ENCODE peak calls at places on chromosomes 16 and 17, in eight cellular contexts. One of them, this sample, is unnamed.

GRCh38 chr16:84555418-84556196 is 51.1 kb upstream of the MEAK7 start:
- DNase-seq in fibroblast of lung: no peak
- DNase-seq in pancreas: no peak
- DNase-seq in AG09319: no peak
- DNase-seq in HCT116: no peak
- DNase-seq in upper lobe of right lung: no peak
- DNase-seq in psoas muscle: peak
- DNase-seq in thoracic aorta: no peak
- DNase-seq in this sample: no peak

GRCh38 chr17:32697728-32698625 is 178.9 kb downstream of the MYO1D start:
- DNase-seq in upper lobe of right lung: no peak
- DNase-seq in psoas muscle: no peak
- DNase-seq in pancreas: no peak
- DNase-seq in AG09319: no peak
- DNase-seq in fibroblast of lung: no peak
- DNase-seq in thoracic aorta: no peak
- DNase-seq in HCT116: no peak
- DNase-seq in this sample: no peak

GRCh38 chr16:23950291-23950894 is 114.6 kb downstream of the PRKCB start:
- DNase-seq in pancreas: no peak
- DNase-seq in upper lobe of right lung: no peak
- DNase-seq in AG09319: no peak
- DNase-seq in HCT116: no peak
- DNase-seq in psoas muscle: no peak
- DNase-seq in fibroblast of lung: no peak
- DNase-seq in thoracic aorta: no peak
- DNase-seq in this sample: no peak

GRCh38 chr17:52035336-52035915 is 123.1 kb downstream of the CA10 start:
- DNase-seq in upper lobe of right lung: no peak
- DNase-seq in psoas muscle: no peak
- DNase-seq in pancreas: no peak
- DNase-seq in AG09319: no peak
- DNase-seq in thoracic aorta: no peak
- DNase-seq in fibroblast of lung: no peak
- DNase-seq in HCT116: no peak
- DNase-seq in this sample: no peak

GRCh38 chr16:57470683-57471082 is 8.2 kb downstream of the POLR2C start:
- DNase-seq in pancreas: peak
- DNase-seq in AG09319: no peak
- DNase-seq in psoas muscle: no peak
- DNase-seq in upper lobe of right lung: peak
- DNase-seq in HCT116: no peak
- DNase-seq in thoracic aorta: no peak
- DNase-seq in fibroblast of lung: peak
- DNase-seq in this sample: no peak

GRCh38 chr17:80393491-80393890 is 21.5 kb upstream of the ENDOV start:
- DNase-seq in fibroblast of lung: no peak
- DNase-seq in pancreas: no peak
- DNase-seq in AG09319: no peak
- DNase-seq in thoracic aorta: no peak
- DNase-seq in HCT116: no peak
- DNase-seq in upper lobe of right lung: no peak
- DNase-seq in psoas muscle: no peak
- DNase-seq in this sample: no peak

GRCh38 chr16:11835891-11836652 is 15.3 kb downstream of the RSL1D1 start:
- DNase-seq in fibroblast of lung: peak
- DNase-seq in HCT116: no peak
- DNase-seq in upper lobe of right lung: peak
- DNase-seq in pancreas: no peak
- DNase-seq in psoas muscle: no peak
- DNase-seq in thoracic aorta: no peak
- DNase-seq in AG09319: peak
- DNase-seq in this sample: peak

GRCh38 chr17:47719411-47720152 is 13.5 kb upstream of the TBX21 start:
- DNase-seq in psoas muscle: no peak
- DNase-seq in AG09319: no peak
- DNase-seq in pancreas: no peak
- DNase-seq in fibroblast of lung: peak
- DNase-seq in upper lobe of right lung: no peak
- DNase-seq in thoracic aorta: no peak
- DNase-seq in HCT116: no peak
- DNase-seq in this sample: no peak

DNA sequence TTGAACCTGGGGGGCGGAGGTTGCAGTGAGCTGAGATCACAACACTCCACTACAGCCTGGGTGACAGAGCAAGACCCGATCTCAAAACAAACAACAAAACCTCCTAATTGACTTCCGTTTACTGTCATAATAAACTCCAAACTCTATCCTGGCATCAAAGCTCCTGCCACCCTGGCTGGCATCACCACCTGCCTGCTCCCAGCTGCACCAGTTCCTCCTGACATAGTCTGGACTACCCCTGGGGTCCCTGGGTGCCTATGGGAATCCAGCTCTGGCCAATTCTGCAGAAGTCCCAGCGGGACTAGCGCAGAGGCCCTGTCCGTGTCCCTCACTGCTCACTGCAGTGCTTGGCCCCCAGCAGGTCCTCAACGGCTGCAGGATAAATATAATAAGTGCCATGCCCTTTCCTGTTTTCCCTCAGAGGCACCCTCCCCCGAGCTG is 725 bp downstream of the NTHL1 start:
- DNase-seq in upper lobe of right lung: no peak
- DNase-seq in HCT116: no peak
- DNase-seq in thoracic aorta: no peak
- DNase-seq in pancreas: no peak
- DNase-seq in psoas muscle: no peak
- DNase-seq in AG09319: no peak
- DNase-seq in fibroblast of lung: no peak
- DNase-seq in this sample: peak
- TF ChIP-seq CTCF in upper lobe of right lung: no peak
- TF ChIP-seq CTCF in HCT116: no peak
- TF ChIP-seq CTCF in thoracic aorta: no peak
- TF ChIP-seq CTCF in pancreas: no peak
- TF ChIP-seq CTCF in psoas muscle: no peak
- TF ChIP-seq CTCF in AG09319: no peak
- TF ChIP-seq CTCF in fibroblast of lung: no peak
- TF ChIP-seq CTCF in this sample: no peak

DNA sequence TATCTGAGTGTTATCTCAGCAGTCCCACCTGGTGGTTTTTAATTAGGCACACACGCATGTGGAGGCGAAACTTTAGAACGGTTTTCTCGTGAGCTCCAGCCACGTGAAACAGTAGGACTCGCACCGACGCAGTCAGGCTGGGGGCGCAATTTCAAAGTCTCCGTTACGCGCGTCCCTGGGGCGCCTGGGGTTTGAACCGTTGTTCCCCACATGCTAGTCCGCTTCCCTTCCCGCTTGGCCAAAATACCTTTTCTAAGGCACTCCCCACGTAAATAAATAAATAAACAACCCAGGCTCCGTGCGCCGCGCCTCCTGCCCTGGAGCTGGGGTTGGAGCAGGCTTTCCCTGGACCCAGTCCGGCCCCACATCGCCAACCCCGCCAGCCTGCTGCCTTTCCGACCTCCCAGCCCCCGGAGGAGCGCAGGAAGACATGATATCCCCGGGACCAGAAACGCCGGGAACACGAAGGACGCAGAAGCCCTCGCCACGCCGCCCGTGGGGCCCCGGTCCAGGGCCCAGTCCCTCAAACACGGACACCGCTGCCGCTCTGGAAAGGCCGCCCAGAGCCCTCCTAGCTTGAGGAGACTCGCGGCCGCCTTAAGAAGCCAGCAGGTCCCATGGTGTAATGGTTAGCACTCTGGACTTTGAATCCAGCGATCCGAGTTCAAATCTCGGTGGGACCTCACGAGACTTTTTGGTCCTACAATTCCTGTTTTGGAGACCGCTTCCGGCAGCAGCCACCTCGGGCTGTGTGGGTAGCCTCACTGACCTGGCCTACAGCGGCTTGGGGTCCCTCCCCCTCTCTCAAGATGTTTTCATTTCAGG is 18.2 kb downstream of the GNGT2 start:
- DNase-seq in HCT116: peak
- DNase-seq in upper lobe of right lung: peak
- DNase-seq in pancreas: peak
- DNase-seq in psoas muscle: peak
- DNase-seq in AG09319: peak
- DNase-seq in thoracic aorta: peak
- DNase-seq in fibroblast of lung: peak
- DNase-seq in this sample: peak
- TF ChIP-seq CTCF in HCT116: peak
- TF ChIP-seq CTCF in upper lobe of right lung: peak
- TF ChIP-seq CTCF in pancreas: no peak
- TF ChIP-seq CTCF in psoas muscle: no peak
- TF ChIP-seq CTCF in AG09319: peak
- TF ChIP-seq CTCF in thoracic aorta: peak
- TF ChIP-seq CTCF in fibroblast of lung: no peak
- TF ChIP-seq CTCF in this sample: peak

GRCh38 chr16:2196162-2196980 is at the start of gene CASKIN1:
- DNase-seq in psoas muscle: no peak
- DNase-seq in HCT116: no peak
- DNase-seq in fibroblast of lung: no peak
- DNase-seq in upper lobe of right lung: no peak
- DNase-seq in thoracic aorta: no peak
- DNase-seq in AG09319: no peak
- DNase-seq in pancreas: no peak
- DNase-seq in this sample: no peak

GRCh38 chr16:2196981-2197511 is 641 bp upstream of the CASKIN1 start:
- DNase-seq in HCT116: no peak
- DNase-seq in upper lobe of right lung: no peak
- DNase-seq in thoracic aorta: no peak
- DNase-seq in psoas muscle: no peak
- DNase-seq in AG09319: no peak
- DNase-seq in fibroblast of lung: no peak
- DNase-seq in pancreas: no peak
- DNase-seq in this sample: no peak

GRCh38 chr16:2194166-2194834 is 2.1 kb downstream of the CASKIN1 start:
- DNase-seq in upper lobe of right lung: no peak
- DNase-seq in AG09319: no peak
- DNase-seq in HCT116: no peak
- DNase-seq in fibroblast of lung: peak
- DNase-seq in psoas muscle: no peak
- DNase-seq in thoracic aorta: no peak
- DNase-seq in pancreas: no peak
- DNase-seq in this sample: no peak

GRCh38 chr16:2195316-2196161 is 866 bp downstream of the CASKIN1 start:
- DNase-seq in HCT116: no peak
- DNase-seq in psoas muscle: no peak
- DNase-seq in pancreas: no peak
- DNase-seq in AG09319: no peak
- DNase-seq in upper lobe of right lung: no peak
- DNase-seq in thoracic aorta: no peak
- DNase-seq in fibroblast of lung: no peak
- DNase-seq in this sample: no peak

DNA sequence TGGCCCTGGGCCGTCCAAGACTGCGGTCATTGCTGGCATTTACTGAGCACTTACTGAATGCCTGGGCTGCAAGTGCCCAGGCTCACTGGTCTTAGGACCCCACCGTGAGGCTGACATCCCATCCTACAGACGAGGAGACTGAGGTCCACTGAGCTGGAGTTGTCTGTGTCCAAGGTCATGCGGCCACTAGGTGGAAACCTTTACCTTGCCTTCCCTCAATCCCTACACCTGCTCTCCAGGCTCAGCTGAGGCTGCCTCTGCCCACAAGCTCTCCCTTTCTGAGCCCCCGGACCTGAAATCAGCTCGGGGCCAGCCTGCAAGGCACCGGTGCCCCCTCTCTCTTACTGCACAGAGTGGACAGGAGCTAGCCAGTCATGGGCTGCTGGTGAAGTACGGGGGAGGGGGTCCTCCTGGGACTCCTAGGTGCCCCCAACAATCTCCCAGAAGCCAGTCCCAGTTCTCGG is 1.5 kb downstream of the CASKIN1 start:
- DNase-seq in AG09319: no peak
- DNase-seq in fibroblast of lung: peak
- DNase-seq in thoracic aorta: no peak
- DNase-seq in HCT116: no peak
- DNase-seq in psoas muscle: no peak
- DNase-seq in pancreas: peak
- DNase-seq in upper lobe of right lung: no peak
- DNase-seq in this sample: no peak
- TF ChIP-seq CTCF in AG09319: peak
- TF ChIP-seq CTCF in fibroblast of lung: peak
- TF ChIP-seq CTCF in thoracic aorta: peak
- TF ChIP-seq CTCF in HCT116: peak
- TF ChIP-seq CTCF in psoas muscle: peak
- TF ChIP-seq CTCF in pancreas: peak
- TF ChIP-seq CTCF in upper lobe of right lung: peak
- TF ChIP-seq CTCF in this sample: no peak

GRCh38 chr16:70250748-70251650 is 741 bp downstream of the EXOSC6 start:
- DNase-seq in AG09319: no peak
- DNase-seq in psoas muscle: peak
- DNase-seq in thoracic aorta: no peak
- DNase-seq in fibroblast of lung: peak
- DNase-seq in HCT116: no peak
- DNase-seq in pancreas: peak
- DNase-seq in upper lobe of right lung: peak
- DNase-seq in this sample: no peak

GRCh38 chr16:70253291-70254094 is 1.8 kb upstream of the EXOSC6 start:
- DNase-seq in thoracic aorta: no peak
- DNase-seq in pancreas: no peak
- DNase-seq in fibroblast of lung: peak
- DNase-seq in AG09319: no peak
- DNase-seq in upper lobe of right lung: no peak
- DNase-seq in HCT116: peak
- DNase-seq in psoas muscle: peak
- DNase-seq in this sample: no peak

GRCh38 chr16:70254095-70254964 is 2.6 kb upstream of the EXOSC6 start:
- DNase-seq in AG09319: no peak
- DNase-seq in psoas muscle: peak
- DNase-seq in fibroblast of lung: no peak
- DNase-seq in upper lobe of right lung: no peak
- DNase-seq in HCT116: no peak
- DNase-seq in pancreas: no peak
- DNase-seq in thoracic aorta: no peak
- DNase-seq in this sample: no peak

GRCh38 chr16:70251651-70252354 is at the start of gene EXOSC6:
- DNase-seq in psoas muscle: peak
- DNase-seq in pancreas: peak
- DNase-seq in AG09319: peak
- DNase-seq in thoracic aorta: peak
- DNase-seq in HCT116: peak
- DNase-seq in upper lobe of right lung: peak
- DNase-seq in fibroblast of lung: peak
- DNase-seq in this sample: peak

DNA sequence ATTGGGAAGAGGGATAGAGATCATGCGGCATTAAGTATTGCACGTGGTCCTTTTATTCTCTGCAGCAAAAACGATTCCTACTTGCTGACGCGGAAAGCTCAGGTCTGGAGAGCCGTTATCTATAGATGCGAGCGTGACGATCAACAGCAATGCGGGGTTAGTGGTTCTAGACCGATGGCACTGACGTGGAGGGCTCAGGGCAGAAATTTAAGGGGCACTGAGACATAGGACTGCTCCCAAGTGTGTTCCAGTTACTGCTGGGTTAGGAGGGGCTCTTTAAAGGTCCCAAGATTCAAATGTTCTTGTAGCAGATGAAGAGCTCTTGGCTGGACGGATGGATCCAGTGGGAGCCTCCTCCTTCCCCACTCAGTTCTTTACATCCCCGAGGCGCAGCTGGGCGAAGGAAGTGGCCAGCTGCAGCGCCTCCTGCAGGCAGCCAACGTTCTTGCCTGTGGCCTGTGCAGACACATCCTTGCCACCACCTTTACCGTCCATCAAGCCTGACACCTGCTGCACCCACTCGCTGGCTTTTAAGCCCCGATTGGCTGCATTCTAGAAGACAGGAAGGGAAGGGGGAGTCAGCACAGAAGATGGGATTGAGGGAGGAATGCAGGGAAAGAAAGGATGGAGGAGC is 732 bp upstream of the EXOSC6 start:
- DNase-seq in AG09319: no peak
- DNase-seq in HCT116: no peak
- DNase-seq in psoas muscle: peak
- DNase-seq in upper lobe of right lung: no peak
- DNase-seq in pancreas: no peak
- DNase-seq in fibroblast of lung: peak
- DNase-seq in thoracic aorta: no peak
- DNase-seq in this sample: no peak
- TF ChIP-seq CTCF in AG09319: peak
- TF ChIP-seq CTCF in HCT116: peak
- TF ChIP-seq CTCF in psoas muscle: no peak
- TF ChIP-seq CTCF in upper lobe of right lung: peak
- TF ChIP-seq CTCF in pancreas: no peak
- TF ChIP-seq CTCF in fibroblast of lung: peak
- TF ChIP-seq CTCF in thoracic aorta: no peak
- TF ChIP-seq CTCF in this sample: no peak